ENCODE peak calls at places on chromosome 18, in nine cellular contexts. Y is left lobe of liver; I is nucleus accumbens; H is esophagus muscularis mucosa; T is midbrain; Z is dermis microvascular lymphatic vessel endothelial cell; A is fibroblast of the aortic adventitia; W is central memory CD4-positive, alpha-beta T cell; P is HTR-8/SVneo. D is an unnamed sample.
A peak's percentile ranks its signal among the peaks of the same experiment; 100 is the strongest.

GRCh38 chr18:4636957-4637356 is 181.8 kb upstream of the DLGAP1 start:
- DNase-seq in Y (no peak), I (no peak), H (no peak), T (no peak), Z (no peak), A (no peak), W (no peak), P (no peak), D (peak; percentile 15)

GRCh38 chr18:32373995-32374394 is 96.7 kb downstream of the GAREM1 start:
- DNase-seq in Y (no peak), I (no peak), H (no peak), T (no peak), Z (no peak), A (peak; percentile 49), W (no peak), P (no peak), D (peak; percentile 75)

GRCh38 chr18:31942301-31942998 is 478 bp downstream of the TRAPPC8 start:
- DNase-seq in Y (peak; percentile 58), I (peak; percentile 53), H (no peak), T (peak; percentile 42), Z (no peak), A (peak; percentile 35), W (no peak), P (peak; percentile 5), D (peak; percentile 43)

GRCh38 chr18:48460929-48461583 is 51.9 kb upstream of the ZBTB7C start:
- DNase-seq in Y (no peak), I (no peak), H (no peak), T (no peak), Z (no peak), A (peak; percentile 59), W (no peak), P (no peak), D (no peak)

GRCh38 chr18:22173928-22174301 is 4.5 kb downstream of the GATA6 start:
- DNase-seq in Y (no peak), I (no peak), H (no peak), T (no peak), Z (no peak), A (peak; percentile 63), W (no peak), P (no peak), D (no peak)

GRCh38 chr18:35076556-35076955 is 35.3 kb downstream of the MAPRE2 start:
- DNase-seq in Y (no peak), I (no peak), H (no peak), T (no peak), Z (no peak), A (peak; percentile 89), W (no peak), P (peak; percentile 20), D (no peak)

GRCh38 chr18:71673954-71674353 is 870.2 kb downstream of the CBLN2 start:
- DNase-seq in Y (no peak), I (no peak), H (no peak), T (no peak), Z (no peak), A (no peak), W (no peak), P (no peak), D (no peak)

GRCh38 chr18:2326999-2327398 is 244.3 kb downstream of the METTL4 start:
- DNase-seq in Y (no peak), I (no peak), H (no peak), T (no peak), Z (no peak), A (peak; percentile 60), W (no peak), P (no peak), D (no peak)

GRCh38 chr18:12679183-12679786 is 21.4 kb upstream of the SPIRE1 start:
- DNase-seq in Y (no peak), I (peak; percentile 8), H (no peak), T (no peak), Z (peak; percentile 84), A (peak; percentile 57), W (no peak), P (peak; percentile 18), D (peak; percentile 18)

GRCh38 chr18:50138181-50139064 is 56.5 kb downstream of the MYO5B start:
- DNase-seq in Y (no peak), I (no peak), H (no peak), T (no peak), Z (no peak), A (no peak), W (no peak), P (no peak), D (no peak)

GRCh38 chr18:67367540-67367939 is 149.0 kb downstream of the DSEL start:
- DNase-seq in Y (no peak), I (no peak), H (no peak), T (no peak), Z (no peak), A (no peak), W (no peak), P (no peak), D (no peak)

GRCh38 chr18:31195063-31195462 is 32.4 kb upstream of the DSC1 start:
- DNase-seq in Y (no peak), I (no peak), H (no peak), T (no peak), Z (no peak), A (no peak), W (no peak), P (no peak), D (no peak)

GRCh38 chr18:76465630-76466409 is 29.2 kb downstream of the ZNF516 start:
- DNase-seq in Y (peak; percentile 40), I (no peak), H (peak; percentile 64), T (no peak), Z (no peak), A (no peak), W (no peak), P (no peak), D (no peak)

GRCh38 chr18:27184115-27185024 is 738 bp downstream of the CHST9 start:
- DNase-seq in Y (peak; percentile 43), I (no peak), H (no peak), T (no peak), Z (no peak), A (no peak), W (no peak), P (no peak), D (no peak)

GRCh38 chr18:10354241-10354811 is 100.1 kb upstream of the APCDD1 start:
- DNase-seq in Y (no peak), I (no peak), H (peak; percentile 88), T (peak; percentile 78), Z (peak; percentile 16), A (no peak), W (no peak), P (no peak), D (peak; percentile 35)

GRCh38 chr18:54529444-54529843 is 61.6 kb upstream of the DYNAP start:
- DNase-seq in Y (no peak), I (no peak), H (no peak), T (no peak), Z (no peak), A (no peak), W (no peak), P (no peak), D (no peak)

GRCh38 chr18:22466608-22467390 is 49.1 kb upstream of the CTAGE1 start:
- DNase-seq in Y (no peak), I (no peak), H (no peak), T (no peak), Z (no peak), A (peak; percentile 94), W (no peak), P (no peak), D (no peak)

GRCh38 chr18:36398419-36398818 is 100.9 kb downstream of the FHOD3 start:
- DNase-seq in Y (no peak), I (no peak), H (peak; percentile 86), T (no peak), Z (no peak), A (no peak), W (no peak), P (no peak), D (no peak)

GRCh38 chr18:7452331-7452730 is 114.8 kb upstream of the PTPRM start:
- DNase-seq in Y (no peak), I (no peak), H (no peak), T (peak; percentile 26), Z (peak; percentile 1), A (no peak), W (no peak), P (peak; percentile 65), D (no peak)

GRCh38 chr18:3538954-3539617 is 89.1 kb downstream of the TGIF1 start:
- DNase-seq in Y (no peak), I (no peak), H (no peak), T (no peak), Z (no peak), A (no peak), W (no peak), P (no peak), D (no peak)

GRCh38 chr18:31356025-31356424 is 20.6 kb upstream of the DSG4 start:
- DNase-seq in Y (no peak), I (no peak), H (no peak), T (no peak), Z (no peak), A (no peak), W (no peak), P (no peak), D (no peak)

GRCh38 chr18:62977512-62977911 is 262.2 kb downstream of the PHLPP1 start:
- DNase-seq in Y (no peak), I (no peak), H (no peak), T (no peak), Z (no peak), A (no peak), W (no peak), P (no peak), D (no peak)

GRCh38 chr18:31102020-31102684 is at the start of gene DSC2:
- DNase-seq in Y (peak; percentile 61), I (no peak), H (no peak), T (no peak), Z (no peak), A (no peak), W (no peak), P (no peak), D (no peak)